ENCODE peak calls at places on chromosomes 3 and 15, in seven cellular contexts. N, Z, K, X, R, Q and F are unnamed samples. For H3K79me1, the result is how much of the 10 kb centered on the place peaks cover.

GRCh38 chr15:80556694-80557367 is 138.3 kb upstream of the ABHD17C start:
- DNase-seq in N (no peak), Z (no peak), K (no peak), X (no peak), R (peak), Q (no peak), F (peak)

GRCh38 chr3:186869253-186870235 is 27.0 kb downstream of the ADIPOQ start:
- DNase-seq in N (no peak), Z (no peak), K (no peak), X (no peak), R (no peak), Q (no peak), F (peak)

GRCh38 chr15:98083203-98083910 is 122.9 kb downstream of the ARRDC4 start:
- DNase-seq in N (peak), Z (no peak), K (no peak), X (no peak), R (no peak), Q (no peak), F (no peak)

GRCh38 chr3:11734-12133 is 184.8 kb upstream of the CHL1 start:
- DNase-seq in N (no peak), Z (no peak), K (peak), X (peak), R (peak), Q (no peak), F (no peak)

GRCh38 chr3:42745291-42745745 is 27.7 kb downstream of the CCDC13 start:
- DNase-seq in N (no peak), Z (no peak), K (no peak), X (no peak), R (no peak), Q (no peak), F (no peak)

GRCh38 chr15:55627730-55628368 is 39.7 kb upstream of the PYGO1 start:
- DNase-seq in N (peak), Z (no peak), K (peak), X (no peak), R (peak), Q (no peak), F (peak)

GRCh38 chr15:99963096-99963825 is 230.0 kb upstream of the LYSMD4 start:
- DNase-seq in N (no peak), Z (no peak), K (no peak), X (no peak), R (peak), Q (no peak), F (no peak)

GRCh38 chr15:44537728-44538240 is 837 bp downstream of the EIF3J start:
- DNase-seq in N (peak), Z (no peak), K (peak), X (no peak), R (peak), Q (no peak), F (peak)

GRCh38 chr15:69623521-69624513 is 171.2 kb downstream of the RPLP1 start:
- DNase-seq in N (no peak), Z (no peak), K (no peak), X (no peak), R (no peak), Q (no peak), F (no peak)

DNA sequence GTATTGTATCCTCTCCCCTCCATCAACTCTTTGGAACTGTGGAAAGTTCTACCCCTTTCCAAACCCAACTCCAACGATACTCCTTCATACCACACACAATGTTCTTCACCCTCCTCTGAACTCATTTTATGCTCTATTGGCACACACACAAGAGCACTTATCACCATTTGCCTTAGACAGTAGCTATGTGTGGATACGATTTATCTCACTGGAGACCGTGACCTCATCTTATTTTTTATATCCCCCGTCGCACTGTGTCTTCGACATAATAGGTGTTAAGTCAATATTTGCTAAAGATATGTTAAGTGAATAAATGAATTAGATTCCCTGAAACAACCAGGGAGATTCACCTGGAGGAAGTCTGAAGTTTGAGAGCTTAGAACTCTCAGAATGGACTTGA is 316.6 kb upstream of the PROK2 start:
- DNase-seq in N (no peak), Z (no peak), K (no peak), X (no peak), R (no peak), Q (no peak), F (no peak)
- H3K79me1 ChIP-seq in N (under half), Z (under half), K (under half), X (under half), R (under half), Q (under half), F (under half)

GRCh38 chr3:123658118-123658859 is 73.4 kb upstream of the HACD2 start:
- DNase-seq in N (no peak), Z (no peak), K (no peak), X (no peak), R (no peak), Q (no peak), F (peak)
- H3K79me1 ChIP-seq in N (under half), Z (under half), K (under half), X (under half), R (under half), Q (under half), F (under half)

DNA sequence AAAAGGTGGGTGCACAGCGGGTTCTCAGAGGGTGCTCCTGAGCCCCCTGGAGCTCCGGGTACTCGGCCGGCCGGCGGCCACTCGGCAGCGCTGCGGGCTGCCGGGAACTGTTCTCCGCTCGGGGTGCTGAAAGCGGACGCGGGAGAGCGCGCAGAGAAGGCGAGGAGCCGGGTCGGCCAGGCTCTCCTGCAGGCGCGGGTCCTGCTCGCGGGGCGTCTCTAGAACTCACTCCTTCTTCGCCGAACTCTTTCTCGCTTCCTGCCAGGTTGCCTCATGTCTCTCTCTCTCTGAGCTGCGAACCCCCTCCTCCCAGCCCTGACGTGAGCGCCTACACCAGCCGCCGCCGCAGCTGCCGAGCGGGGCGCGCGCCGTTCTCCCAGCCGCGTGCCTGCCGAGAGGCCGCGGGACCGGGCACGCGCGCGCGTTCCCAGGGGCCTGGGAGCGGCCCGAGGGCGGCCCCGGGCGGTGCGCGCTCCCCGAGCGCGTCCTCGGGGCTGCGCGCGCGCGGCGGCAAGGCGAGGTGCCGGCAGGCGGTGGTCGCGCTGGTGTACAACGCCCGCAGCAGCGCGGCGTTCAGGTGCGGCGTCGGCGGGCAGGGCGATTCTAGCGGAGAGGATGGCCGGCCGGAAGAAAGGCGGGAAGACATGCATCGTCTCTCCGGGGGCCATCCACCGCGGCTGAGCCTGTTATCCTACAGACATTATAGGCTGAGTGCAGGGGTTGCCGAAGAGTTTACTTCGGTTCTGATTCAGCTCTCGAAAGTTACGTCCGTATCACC is at the start of gene PEX5L:
- DNase-seq in N (peak), Z (peak), K (peak), X (peak), R (peak), Q (peak), F (peak)
- H3K79me1 ChIP-seq in N (under half), Z (under half), K (under half), X (under half), R (under half), Q (under half), F (under half)

GRCh38 chr3:99700637-99701268 is 62.4 kb downstream of the COL8A1 start:
- DNase-seq in N (no peak), Z (no peak), K (peak), X (no peak), R (peak), Q (no peak), F (peak)

GRCh38 chr3:99696497-99696896 is 58.1 kb downstream of the COL8A1 start:
- DNase-seq in N (no peak), Z (no peak), K (no peak), X (no peak), R (no peak), Q (no peak), F (no peak)

GRCh38 chr3:99697250-99697649 is 58.9 kb downstream of the COL8A1 start:
- DNase-seq in N (no peak), Z (no peak), K (no peak), X (no peak), R (no peak), Q (no peak), F (no peak)

GRCh38 chr3:99702953-99703352 is 64.6 kb downstream of the COL8A1 start:
- DNase-seq in N (no peak), Z (no peak), K (peak), X (no peak), R (no peak), Q (no peak), F (peak)

GRCh38 chr3:99699841-99700240 is 61.4 kb downstream of the COL8A1 start:
- DNase-seq in N (no peak), Z (no peak), K (peak), X (no peak), R (peak), Q (no peak), F (peak)
- H3K79me1 ChIP-seq in N (under half), Z (under half), K (under half), X (under half), R (under half), Q (under half), F (under half)

GRCh38 chr3:114714237-114714636 is 420.4 kb downstream of the TIGIT start:
- DNase-seq in N (no peak), Z (peak), K (no peak), X (no peak), R (no peak), Q (no peak), F (no peak)
- H3K79me1 ChIP-seq in N (under half), Z (under half), K (under half), X (under half), R (under half), Q (under half), F (under half)

GRCh38 chr3:169867584-169868211 is 2.0 kb downstream of the LRRC31 start:
- DNase-seq in N (no peak), Z (no peak), K (no peak), X (no peak), R (no peak), Q (no peak), F (no peak)

GRCh38 chr3:169861871-169862270 is 7.9 kb downstream of the LRRC31 start:
- DNase-seq in N (peak), Z (no peak), K (peak), X (peak), R (no peak), Q (no peak), F (no peak)

GRCh38 chr3:169865176-169865800 is 4.4 kb downstream of the LRRC31 start:
- DNase-seq in N (no peak), Z (no peak), K (no peak), X (no peak), R (no peak), Q (no peak), F (no peak)

GRCh38 chr3:169864270-169864669 is 5.5 kb downstream of the LRRC31 start:
- DNase-seq in N (no peak), Z (no peak), K (no peak), X (no peak), R (no peak), Q (no peak), F (no peak)

DNA sequence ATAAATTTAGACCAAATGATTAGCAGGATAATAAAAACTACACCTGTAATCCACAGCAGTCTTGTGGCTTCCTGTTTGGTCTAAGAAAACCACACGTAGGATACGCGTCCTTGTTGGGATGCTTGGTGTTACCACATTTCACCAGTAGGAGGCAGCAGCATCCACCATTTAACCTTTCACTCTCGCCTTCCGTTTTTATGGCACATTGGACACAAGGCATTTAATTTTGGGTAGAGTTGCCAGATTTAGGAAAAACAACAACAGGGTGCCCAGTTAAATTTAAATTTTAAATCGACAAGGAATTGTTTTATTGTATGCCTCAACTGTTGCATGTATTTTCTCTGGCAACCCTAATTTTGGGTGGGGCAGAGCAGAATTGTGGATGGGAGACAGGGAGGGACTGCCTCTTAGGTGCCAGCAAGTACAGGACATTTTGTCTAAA is 6.3 kb downstream of the LRRC31 start:
- DNase-seq in N (peak), Z (peak), K (peak), X (peak), R (peak), Q (peak), F (peak)
- H3K79me1 ChIP-seq in N (under half), Z (under half), K (under half), X (under half), R (under half), Q (under half), F (under half)

DNA sequence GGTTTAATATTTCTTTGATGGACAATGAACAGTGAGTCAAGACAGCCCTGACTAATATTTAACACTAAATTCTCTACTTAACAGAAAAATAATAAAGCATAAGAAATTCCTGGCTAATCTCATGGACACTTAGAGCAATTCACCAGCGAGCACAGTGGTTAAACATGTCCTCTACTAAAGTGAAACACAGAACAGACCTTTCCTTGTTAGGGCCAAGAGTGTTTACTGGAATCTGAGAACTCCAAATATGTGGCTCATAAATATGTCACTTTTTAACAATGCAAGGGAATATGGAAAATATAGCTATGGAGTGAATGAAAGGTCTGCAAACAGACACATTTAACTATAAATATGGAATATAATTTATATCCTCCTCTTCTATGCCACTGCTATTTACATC is 18.6 kb upstream of the IGSF10 start:
- DNase-seq in N (no peak), Z (no peak), K (no peak), X (no peak), R (peak), Q (no peak), F (no peak)
- H3K79me1 ChIP-seq in N (under half), Z (under half), K (under half), X (under half), R (under half), Q (under half), F (under half)

DNA sequence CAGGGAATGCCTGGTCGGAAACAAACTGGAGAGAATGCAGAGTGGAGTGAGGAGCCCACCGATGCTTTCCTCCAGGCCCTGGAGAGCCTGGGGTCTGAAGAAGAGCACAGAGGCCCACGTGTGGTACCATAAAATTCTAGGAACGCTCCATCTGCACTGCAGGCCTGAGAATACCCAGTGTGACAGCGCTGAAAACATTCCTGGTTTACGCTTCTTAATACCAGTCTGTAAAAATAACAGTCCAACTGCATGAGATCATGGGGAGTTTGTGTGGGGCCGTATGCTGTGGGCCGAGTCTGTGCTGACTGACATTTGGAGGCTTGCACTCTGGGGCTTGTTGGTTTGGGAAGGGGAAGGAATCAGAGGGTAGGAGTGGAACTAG is 270.8 kb upstream of the RGMA start:
- DNase-seq in N (no peak), Z (no peak), K (no peak), X (no peak), R (no peak), Q (no peak), F (no peak)
- H3K79me1 ChIP-seq in N (under half), Z (under half), K (under half), X (under half), R (under half), Q (under half), F (under half)